ENCODE peak calls at places on chromosomes 1 and 21, in nine cellular contexts. J, P, F, L, Y, M, K, V and U are unnamed samples.

GRCh38 chr1:156920233-156921052 is at the start of gene LRRC71:
- DNase-seq in J (no peak), P (peak), F (peak), L (peak), Y (peak), M (peak), K (peak), V (peak), U (peak)

GRCh38 chr1:162016616-162017015 is 7.1 kb downstream of the OLFML2B start:
- DNase-seq in J (no peak), P (no peak), F (no peak), L (no peak), Y (no peak), M (no peak), K (no peak), V (no peak), U (no peak)

GRCh38 chr1:43383449-43383848 is 6.2 kb downstream of the MED8 start:
- DNase-seq in J (no peak), P (no peak), F (no peak), L (no peak), Y (no peak), M (no peak), K (no peak), V (no peak), U (no peak)

GRCh38 chr1:244304156-244304555 is 147.6 kb downstream of the ADSS2 start:
- DNase-seq in J (no peak), P (no peak), F (no peak), L (no peak), Y (no peak), M (no peak), K (no peak), V (no peak), U (no peak)

GRCh38 chr1:151356668-151357067 is 9.6 kb upstream of the RFX5 start:
- DNase-seq in J (no peak), P (no peak), F (no peak), L (no peak), Y (no peak), M (no peak), K (no peak), V (no peak), U (no peak)

GRCh38 chr21:46603228-46603627 is 1.7 kb downstream of the S100B start:
- DNase-seq in J (no peak), P (no peak), F (no peak), L (no peak), Y (no peak), M (no peak), K (no peak), V (no peak), U (no peak)

GRCh38 chr1:186183219-186183618 is 191.8 kb downstream of the TPR start:
- DNase-seq in J (no peak), P (peak), F (no peak), L (peak), Y (no peak), M (no peak), K (no peak), V (no peak), U (peak)

GRCh38 chr1:151993734-151994496 is at the start of gene S100A10:
- DNase-seq in J (peak), P (peak), F (no peak), L (peak), Y (peak), M (peak), K (peak), V (peak), U (peak)